ENCODE peak calls at places on chromosomes 4 and X, in eight cellular contexts. G, R, V, U, I, T, D and W are unnamed samples.

GRCh38 chr4:187633245-187633644 is 362.3 kb upstream of the ZFP42 start:
- DNase-seq in G (no peak), R (no peak), V (no peak), U (no peak), I (no peak), T (no peak), D (no peak), W (no peak)

GRCh38 chr4:25012671-25013070 is 18.1 kb downstream of the LGI2 start:
- DNase-seq in G (no peak), R (no peak), V (no peak), U (no peak), I (no peak), T (no peak), D (no peak), W (no peak)

GRCh38 chrX:18931972-18932371 is 51.9 kb downstream of the PHKA2 start:
- DNase-seq in G (peak; percentile 51), R (peak; percentile 49), V (peak; percentile 34), U (peak; percentile 24), I (no peak), T (peak; percentile 42), D (peak; percentile 3), W (no peak)

GRCh38 chr4:71545168-71545567 is 206.3 kb downstream of the SLC4A4 start:
- DNase-seq in G (peak; percentile 48), R (peak; percentile 59), V (no peak), U (no peak), I (no peak), T (peak; percentile 7), D (peak; percentile 51), W (no peak)

GRCh38 chr4:23166919-23167318 is 474.2 kb downstream of the GBA3 start:
- DNase-seq in G (no peak), R (no peak), V (no peak), U (no peak), I (no peak), T (no peak), D (no peak), W (no peak)

GRCh38 chr4:119103263-119103662 is 32.4 kb upstream of the MYOZ2 start:
- DNase-seq in G (peak; percentile 98), R (peak; percentile 99), V (peak; percentile 52), U (no peak), I (no peak), T (peak; percentile 98), D (peak; percentile 88), W (peak; percentile 88)

GRCh38 chr4:23423540-23423939 is 466.3 kb downstream of the PPARGC1A start:
- DNase-seq in G (no peak), R (no peak), V (no peak), U (no peak), I (no peak), T (no peak), D (no peak), W (no peak)

GRCh38 chr4:143352052-143352451 is 15.4 kb downstream of the GAB1 start:
- DNase-seq in G (no peak), R (peak; percentile 36), V (peak; percentile 38), U (no peak), I (no peak), T (peak; percentile 39), D (no peak), W (no peak)

GRCh38 chrX:45445745-45446412 is 245.2 kb upstream of the DIPK2B start:
- DNase-seq in G (peak; percentile 73), R (peak; percentile 82), V (peak; percentile 9), U (no peak), I (no peak), T (peak; percentile 73), D (peak; percentile 72), W (peak; percentile 32)

GRCh38 chr4:112916868-112917267 is 132.6 kb upstream of the ANK2 start:
- DNase-seq in G (peak; percentile 45), R (peak; percentile 55), V (no peak), U (no peak), I (no peak), T (peak; percentile 63), D (no peak), W (no peak)

GRCh38 chrX:108203540-108203939 is 112.0 kb downstream of the ATG4A start:
- DNase-seq in G (no peak), R (no peak), V (no peak), U (no peak), I (no peak), T (no peak), D (no peak), W (no peak)

GRCh38 chr4:87806520-87806919 is 7.2 kb downstream of the IBSP start:
- DNase-seq in G (peak; percentile 66), R (peak; percentile 76), V (no peak), U (no peak), I (no peak), T (peak; percentile 20), D (no peak), W (no peak)

GRCh38 chrX:34559325-34559724 is 97.8 kb downstream of the TMEM47 start:
- DNase-seq in G (peak; percentile 50), R (peak; percentile 43), V (peak; percentile 26), U (no peak), I (no peak), T (peak; percentile 41), D (no peak), W (no peak)

GRCh38 chr4:7620086-7620813 is 185.5 kb upstream of the PSAPL1 start:
- DNase-seq in G (no peak), R (no peak), V (no peak), U (no peak), I (no peak), T (no peak), D (no peak), W (no peak)

GRCh38 chr4:109969087-109969486 is 56.4 kb downstream of the EGF start:
- DNase-seq in G (no peak), R (no peak), V (no peak), U (no peak), I (no peak), T (no peak), D (no peak), W (no peak)

GRCh38 chr4:78058591-78059523 is 1.7 kb downstream of the FRAS1 start:
- DNase-seq in G (peak; percentile 20), R (peak; percentile 22), V (peak; percentile 73), U (peak; percentile 77), I (no peak), T (peak; percentile 23), D (no peak), W (no peak)

GRCh38 chrX:133610056-133610455 is 194.8 kb upstream of the GPC4 start:
- DNase-seq in G (no peak), R (no peak), V (no peak), U (no peak), I (no peak), T (no peak), D (peak; percentile 6), W (no peak)

GRCh38 chr4:54877006-54877405 is 219.2 kb downstream of the KIT start:
- DNase-seq in G (peak; percentile 53), R (peak; percentile 61), V (peak; percentile 29), U (no peak), I (no peak), T (no peak), D (peak; percentile 9), W (peak; percentile 64)

GRCh38 chr4:186953601-186954260 is 230.1 kb upstream of the FAT1 start:
- DNase-seq in G (no peak), R (peak; percentile 13), V (no peak), U (no peak), I (no peak), T (no peak), D (no peak), W (peak; percentile 27)

GRCh38 chrX:125108926-125109325 is 210.7 kb upstream of the TEX13C start:
- DNase-seq in G (no peak), R (no peak), V (peak; percentile 4), U (no peak), I (no peak), T (no peak), D (no peak), W (no peak)

GRCh38 chrX:76454456-76454927 is 27.0 kb downstream of the MAGEE1 start:
- DNase-seq in G (peak; percentile 17), R (peak; percentile 33), V (peak; percentile 44), U (peak; percentile 44), I (no peak), T (peak; percentile 18), D (peak; percentile 3), W (peak; percentile 4)

GRCh38 chr4:131427000-131427399 is 1722.1 kb upstream of the PCDH10 start:
- DNase-seq in G (peak; percentile 0), R (no peak), V (peak; percentile 15), U (no peak), I (no peak), T (no peak), D (no peak), W (no peak)

GRCh38 chrX:107691024-107691448 is 62.7 kb downstream of the PRPS1 start:
- DNase-seq in G (peak; percentile 42), R (no peak), V (no peak), U (no peak), I (no peak), T (no peak), D (no peak), W (no peak)

GRCh38 chr4:76624271-76624681 is 189.2 kb downstream of the SHROOM3 start:
- DNase-seq in G (peak; percentile 95), R (peak; percentile 93), V (no peak), U (no peak), I (no peak), T (peak; percentile 93), D (peak; percentile 95), W (no peak)

GRCh38 chr4:69493515-69493914 is 2.2 kb downstream of the UGT2B4 start:
- DNase-seq in G (no peak), R (no peak), V (peak; percentile 71), U (no peak), I (no peak), T (no peak), D (no peak), W (no peak)

GRCh38 chr4:169802871-169803270 is 45.1 kb upstream of the HPF1 start:
- DNase-seq in G (no peak), R (no peak), V (no peak), U (no peak), I (no peak), T (no peak), D (no peak), W (no peak)

GRCh38 chr4:8229341-8229975 is 30.4 kb downstream of the SH3TC1 start:
- DNase-seq in G (no peak), R (no peak), V (no peak), U (no peak), I (no peak), T (no peak), D (no peak), W (no peak)

GRCh38 chr4:154314248-154314647 is 177.4 kb downstream of the DCHS2 start:
- DNase-seq in G (peak; percentile 61), R (peak; percentile 51), V (peak; percentile 14), U (peak; percentile 39), I (no peak), T (peak; percentile 40), D (peak; percentile 29), W (no peak)

GRCh38 chr4:52640808-52641595 is 18.1 kb downstream of the USP46 start:
- DNase-seq in G (peak; percentile 61), R (peak; percentile 65), V (no peak), U (no peak), I (no peak), T (peak; percentile 50), D (no peak), W (no peak)

GRCh38 chr4:90357117-90357710 is 230.0 kb downstream of the CCSER1 start:
- DNase-seq in G (peak; percentile 91), R (peak; percentile 77), V (peak; percentile 74), U (peak; percentile 69), I (no peak), T (peak; percentile 84), D (peak; percentile 7), W (peak; percentile 24)